ENCODE peak calls at places on chromosomes 6 and 20, in seven cellular contexts. D is fibroblast of the aortic adventitia; O is cardiac muscle cell; H is stimulated activated naive B cell treated with anti-CD40 and anti-IgM and Interleukin-4, amounts not matched to agents 10 μg/mL and 1 μg/mL and 100 μg/mL, for 72 hours; I is stimulated activated CD4-positive, alpha-beta T cell treated with anti-CD3 and anti-CD28 coated beads, Interleukin-1b, Interleukin-23, amount 100 ng/mL, for 24 hours; J is kidney tubule cell; G is spleen. R is an unnamed sample.

GRCh38 chr20:45111799-45112471 is 3.0 kb downstream of the WFDC5 start:
- DNase-seq in D (no peak), O (no peak), H (no peak), I (no peak), J (peak; percentile 38), G (no peak), R (no peak)

GRCh38 chr20:49762940-49763766 is 49.5 kb upstream of the B4GALT5 start:
- DNase-seq in D (no peak), O (no peak), H (no peak), I (no peak), J (no peak), G (no peak), R (no peak)

GRCh38 chr20:34397096-34397495 is 34.0 kb downstream of the ITCH start:
- DNase-seq in D (no peak), O (no peak), H (no peak), I (no peak), J (peak; percentile 38), G (no peak), R (no peak)

GRCh38 chr6:39313526-39314272 is 520 bp downstream of the KCNK17 start:
- DNase-seq in D (no peak), O (no peak), H (no peak), I (no peak), J (no peak), G (no peak), R (no peak)

GRCh38 chr6:32110632-32111031 is 1.5 kb upstream of the TNXB start:
- DNase-seq in D (no peak), O (no peak), H (no peak), I (no peak), J (no peak), G (no peak), R (no peak)

GRCh38 chr6:11492444-11493300 is 44.9 kb upstream of the TMEM170B start:
- DNase-seq in D (no peak), O (peak; percentile 26), H (no peak), I (no peak), J (no peak), G (no peak), R (no peak)

GRCh38 chr20:50244352-50245149 is 53.9 kb downstream of the CEBPB start:
- DNase-seq in D (no peak), O (no peak), H (no peak), I (no peak), J (peak; percentile 69), G (no peak), R (no peak)

GRCh38 chr20:4480104-4480503 is 241.6 kb upstream of the PRND start:
- DNase-seq in D (no peak), O (no peak), H (no peak), I (no peak), J (no peak), G (no peak), R (no peak)

GRCh38 chr6:147949981-147950622 is 392.5 kb upstream of the SASH1 start:
- DNase-seq in D (no peak), O (peak; percentile 25), H (no peak), I (no peak), J (peak; percentile 29), G (no peak), R (peak; percentile 13)

GRCh38 chr6:16498237-16498636 is 259.9 kb downstream of the GMPR start:
- DNase-seq in D (no peak), O (no peak), H (no peak), I (no peak), J (no peak), G (no peak), R (no peak)

GRCh38 chr6:89433637-89434499 is 916 bp downstream of the ANKRD6 start:
- DNase-seq in D (no peak), O (peak; percentile 9), H (peak; percentile 51), I (no peak), J (peak; percentile 57), G (peak; percentile 84), R (no peak)

GRCh38 chr20:13243826-13244376 is 22.8 kb downstream of the ISM1 start:
- DNase-seq in D (no peak), O (no peak), H (no peak), I (no peak), J (peak; percentile 58), G (no peak), R (peak; percentile 77)

GRCh38 chr6:39387785-39388184 is 65.3 kb upstream of the KCNK16 start:
- DNase-seq in D (no peak), O (no peak), H (no peak), I (no peak), J (no peak), G (no peak), R (no peak)

GRCh38 chr6:36933102-36933501 is 21.4 kb upstream of the PI16 start:
- DNase-seq in D (no peak), O (no peak), H (no peak), I (no peak), J (peak; percentile 33), G (no peak), R (peak; percentile 22)